ENCODE peak calls at places on chromosomes 16 and 17, in nine cellular contexts. One of them, this sample, is unnamed.
A peak's percentile ranks its signal among the peaks of the same experiment; 100 is the strongest.

GRCh38 chr16:397736-398332 is 835 bp downstream of the NME4 start:
- DNase-seq in fibroblast of pulmonary artery: peak; percentile 61
- DNase-seq in AG04449: no peak
- DNase-seq in lower leg skin: no peak
- DNase-seq in thoracic aorta: no peak
- DNase-seq in GM06990: peak; percentile 68
- DNase-seq in vagina: peak; percentile 95
- DNase-seq in choroid plexus epithelial cell: peak; percentile 52
- DNase-seq in astrocyte of the spinal cord: peak; percentile 59
- DNase-seq in this sample: no peak

GRCh38 chr16:72646615-72647014 is 401.3 kb downstream of the ZFHX3 start:
- DNase-seq in astrocyte of the spinal cord: no peak
- DNase-seq in lower leg skin: no peak
- DNase-seq in AG04449: no peak
- DNase-seq in GM06990: no peak
- DNase-seq in fibroblast of pulmonary artery: peak; percentile 6
- DNase-seq in thoracic aorta: no peak
- DNase-seq in choroid plexus epithelial cell: no peak
- DNase-seq in vagina: no peak
- DNase-seq in this sample: no peak

GRCh38 chr17:48510761-48511604 is 19.8 kb downstream of the HOXB1 start:
- DNase-seq in fibroblast of pulmonary artery: peak; percentile 90
- DNase-seq in vagina: no peak
- DNase-seq in lower leg skin: no peak
- DNase-seq in thoracic aorta: no peak
- DNase-seq in astrocyte of the spinal cord: peak; percentile 53
- DNase-seq in GM06990: peak; percentile 48
- DNase-seq in choroid plexus epithelial cell: no peak
- DNase-seq in AG04449: peak; percentile 29
- DNase-seq in this sample: no peak

GRCh38 chr17:28898261-28898955 is 875 bp upstream of the FLOT2 start:
- DNase-seq in lower leg skin: no peak
- DNase-seq in astrocyte of the spinal cord: no peak
- DNase-seq in fibroblast of pulmonary artery: no peak
- DNase-seq in AG04449: no peak
- DNase-seq in choroid plexus epithelial cell: no peak
- DNase-seq in thoracic aorta: no peak
- DNase-seq in GM06990: no peak
- DNase-seq in vagina: no peak
- DNase-seq in this sample: no peak

GRCh38 chr17:15966183-15966878 is 21.4 kb downstream of the ADORA2B start:
- DNase-seq in vagina: no peak
- DNase-seq in GM06990: no peak
- DNase-seq in thoracic aorta: no peak
- DNase-seq in fibroblast of pulmonary artery: no peak
- DNase-seq in lower leg skin: no peak
- DNase-seq in AG04449: no peak
- DNase-seq in astrocyte of the spinal cord: peak; percentile 60
- DNase-seq in choroid plexus epithelial cell: peak; percentile 76
- DNase-seq in this sample: no peak

GRCh38 chr17:30104575-30105339 is 11.9 kb upstream of the NSRP1 start:
- DNase-seq in AG04449: no peak
- DNase-seq in vagina: no peak
- DNase-seq in thoracic aorta: peak; percentile 38
- DNase-seq in lower leg skin: peak; percentile 77
- DNase-seq in fibroblast of pulmonary artery: peak; percentile 92
- DNase-seq in astrocyte of the spinal cord: peak; percentile 71
- DNase-seq in choroid plexus epithelial cell: peak; percentile 89
- DNase-seq in GM06990: peak; percentile 41
- DNase-seq in this sample: peak; percentile 44

GRCh38 chr17:62627219-62627903 is at the start of gene MRC2:
- DNase-seq in thoracic aorta: peak; percentile 48
- DNase-seq in lower leg skin: no peak
- DNase-seq in choroid plexus epithelial cell: peak; percentile 89
- DNase-seq in fibroblast of pulmonary artery: peak; percentile 84
- DNase-seq in astrocyte of the spinal cord: peak; percentile 89
- DNase-seq in AG04449: no peak
- DNase-seq in vagina: no peak
- DNase-seq in GM06990: peak; percentile 53
- DNase-seq in this sample: no peak

GRCh38 chr17:30530346-30531025 is 53.3 kb downstream of the GOSR1 start:
- DNase-seq in astrocyte of the spinal cord: no peak
- DNase-seq in fibroblast of pulmonary artery: peak; percentile 52
- DNase-seq in vagina: no peak
- DNase-seq in thoracic aorta: no peak
- DNase-seq in lower leg skin: no peak
- DNase-seq in choroid plexus epithelial cell: peak; percentile 42
- DNase-seq in AG04449: peak; percentile 21
- DNase-seq in GM06990: no peak
- DNase-seq in this sample: peak; percentile 35

GRCh38 chr16:68070249-68070725 is 14.9 kb upstream of the NFATC3 start:
- DNase-seq in GM06990: no peak
- DNase-seq in vagina: peak; percentile 46
- DNase-seq in thoracic aorta: no peak
- DNase-seq in AG04449: no peak
- DNase-seq in lower leg skin: no peak
- DNase-seq in fibroblast of pulmonary artery: no peak
- DNase-seq in astrocyte of the spinal cord: no peak
- DNase-seq in choroid plexus epithelial cell: no peak
- DNase-seq in this sample: no peak

GRCh38 chr17:745406-745805 is 6.7 kb downstream of the GEMIN4 start:
- DNase-seq in fibroblast of pulmonary artery: no peak
- DNase-seq in AG04449: no peak
- DNase-seq in choroid plexus epithelial cell: no peak
- DNase-seq in lower leg skin: no peak
- DNase-seq in astrocyte of the spinal cord: no peak
- DNase-seq in vagina: no peak
- DNase-seq in GM06990: no peak
- DNase-seq in thoracic aorta: no peak
- DNase-seq in this sample: no peak

GRCh38 chr16:85718682-85719081 is 29.9 kb upstream of the GINS2 start:
- DNase-seq in choroid plexus epithelial cell: peak; percentile 13
- DNase-seq in thoracic aorta: no peak
- DNase-seq in lower leg skin: no peak
- DNase-seq in AG04449: no peak
- DNase-seq in vagina: no peak
- DNase-seq in fibroblast of pulmonary artery: no peak
- DNase-seq in astrocyte of the spinal cord: no peak
- DNase-seq in GM06990: peak; percentile 35
- DNase-seq in this sample: no peak

GRCh38 chr16:9159839-9160550 is 68.6 kb downstream of the HAPSTR1 start:
- DNase-seq in GM06990: no peak
- DNase-seq in AG04449: no peak
- DNase-seq in thoracic aorta: no peak
- DNase-seq in astrocyte of the spinal cord: peak; percentile 59
- DNase-seq in fibroblast of pulmonary artery: peak; percentile 59
- DNase-seq in vagina: no peak
- DNase-seq in lower leg skin: peak; percentile 37
- DNase-seq in choroid plexus epithelial cell: peak; percentile 79
- DNase-seq in this sample: no peak

GRCh38 chr17:39752241-39752831 is 14.6 kb downstream of the GRB7 start:
- DNase-seq in astrocyte of the spinal cord: no peak
- DNase-seq in fibroblast of pulmonary artery: no peak
- DNase-seq in lower leg skin: no peak
- DNase-seq in thoracic aorta: no peak
- DNase-seq in GM06990: no peak
- DNase-seq in vagina: no peak
- DNase-seq in choroid plexus epithelial cell: no peak
- DNase-seq in AG04449: no peak
- DNase-seq in this sample: no peak

DNA sequence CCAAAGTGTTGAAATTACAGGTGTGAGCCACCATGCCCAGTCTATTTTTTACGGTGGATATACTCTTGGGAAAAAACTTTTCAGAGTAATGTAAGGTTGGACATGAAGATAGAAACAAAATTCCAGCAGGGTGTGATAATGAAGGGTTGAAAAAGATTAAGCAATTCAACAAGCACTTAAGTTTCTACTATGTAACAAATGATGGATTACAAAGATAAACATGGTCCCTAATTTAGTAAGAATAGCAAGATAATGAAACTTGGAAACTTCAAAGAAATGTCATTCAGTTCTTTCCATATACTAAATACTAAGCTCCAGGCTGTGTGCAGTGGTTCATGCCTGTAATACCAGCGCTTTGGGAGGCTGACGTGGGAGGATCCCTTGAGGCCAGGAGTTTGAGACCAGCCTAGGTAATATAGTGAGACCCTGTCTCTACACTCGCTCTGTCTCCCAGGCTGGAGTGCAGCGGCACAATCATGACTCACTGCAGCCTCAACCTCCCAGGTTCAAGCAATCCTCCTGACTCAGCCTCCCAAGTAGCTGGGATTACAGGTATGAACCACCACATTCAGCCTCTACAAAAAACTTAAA is 31.0 kb downstream of the PSMD12 start:
- DNase-seq in choroid plexus epithelial cell: no peak
- DNase-seq in GM06990: no peak
- DNase-seq in thoracic aorta: no peak
- DNase-seq in fibroblast of pulmonary artery: no peak
- DNase-seq in lower leg skin: no peak
- DNase-seq in astrocyte of the spinal cord: no peak
- DNase-seq in vagina: no peak
- DNase-seq in AG04449: no peak
- DNase-seq in this sample: no peak
- H3K4me3 ChIP-seq in choroid plexus epithelial cell: no peak overlapping the region
- H3K4me3 ChIP-seq in GM06990: no peak overlapping the region
- H3K4me3 ChIP-seq in thoracic aorta: no peak overlapping the region
- H3K4me3 ChIP-seq in fibroblast of pulmonary artery: no peak overlapping the region
- H3K4me3 ChIP-seq in lower leg skin: no peak overlapping the region
- H3K4me3 ChIP-seq in astrocyte of the spinal cord: no peak overlapping the region
- H3K4me3 ChIP-seq in vagina: no peak overlapping the region
- H3K4me3 ChIP-seq in AG04449: no peak overlapping the region
- H3K4me3 ChIP-seq in this sample: no peak overlapping the region

DNA sequence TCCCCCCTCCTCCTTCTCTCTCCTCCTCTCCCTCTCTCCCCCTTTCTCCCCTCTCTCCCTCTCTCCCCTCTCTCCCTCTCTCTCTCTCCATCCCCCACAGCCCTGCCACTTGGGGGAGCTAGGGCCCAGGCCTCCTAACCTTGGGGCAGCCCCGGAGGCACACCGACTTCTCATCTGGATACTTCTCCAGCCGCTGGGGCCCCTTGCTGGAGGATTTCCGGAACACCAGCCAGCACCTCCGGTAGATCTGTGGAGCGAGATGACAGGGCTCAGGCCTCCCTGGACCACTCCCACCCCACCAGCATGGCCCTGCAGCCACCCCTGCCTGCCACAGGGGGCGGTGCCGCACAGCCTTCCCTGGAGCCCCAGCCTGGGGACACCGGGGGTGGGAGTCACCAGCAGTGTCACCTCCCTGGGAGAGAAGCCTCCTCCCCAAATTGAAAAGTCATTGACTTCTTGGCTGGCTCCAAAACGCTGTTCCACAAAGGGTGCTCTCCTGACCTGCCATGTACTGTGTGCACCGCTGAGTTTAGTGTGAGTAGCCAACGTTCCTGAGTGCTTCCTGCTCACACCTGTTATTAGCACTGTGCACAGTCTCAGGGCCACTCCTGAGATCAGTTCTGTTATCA is 10.5 kb downstream of the DOK4 start:
- DNase-seq in thoracic aorta: no peak
- DNase-seq in GM06990: peak; percentile 78
- DNase-seq in choroid plexus epithelial cell: peak; percentile 71
- DNase-seq in AG04449: no peak
- DNase-seq in vagina: no peak
- DNase-seq in fibroblast of pulmonary artery: peak; percentile 69
- DNase-seq in astrocyte of the spinal cord: peak; percentile 43
- DNase-seq in lower leg skin: no peak
- DNase-seq in this sample: no peak
- TF ChIP-seq CTCF in thoracic aorta: peak; percentile 21
- TF ChIP-seq CTCF in GM06990: peak; percentile 92
- TF ChIP-seq CTCF in choroid plexus epithelial cell: peak; percentile 73
- TF ChIP-seq CTCF in AG04449: peak; percentile 79
- TF ChIP-seq CTCF in vagina: peak; percentile 21
- TF ChIP-seq CTCF in fibroblast of pulmonary artery: peak; percentile 67
- TF ChIP-seq CTCF in astrocyte of the spinal cord: peak; percentile 84
- TF ChIP-seq CTCF in lower leg skin: no peak
- TF ChIP-seq CTCF in this sample: peak; percentile 41

DNA sequence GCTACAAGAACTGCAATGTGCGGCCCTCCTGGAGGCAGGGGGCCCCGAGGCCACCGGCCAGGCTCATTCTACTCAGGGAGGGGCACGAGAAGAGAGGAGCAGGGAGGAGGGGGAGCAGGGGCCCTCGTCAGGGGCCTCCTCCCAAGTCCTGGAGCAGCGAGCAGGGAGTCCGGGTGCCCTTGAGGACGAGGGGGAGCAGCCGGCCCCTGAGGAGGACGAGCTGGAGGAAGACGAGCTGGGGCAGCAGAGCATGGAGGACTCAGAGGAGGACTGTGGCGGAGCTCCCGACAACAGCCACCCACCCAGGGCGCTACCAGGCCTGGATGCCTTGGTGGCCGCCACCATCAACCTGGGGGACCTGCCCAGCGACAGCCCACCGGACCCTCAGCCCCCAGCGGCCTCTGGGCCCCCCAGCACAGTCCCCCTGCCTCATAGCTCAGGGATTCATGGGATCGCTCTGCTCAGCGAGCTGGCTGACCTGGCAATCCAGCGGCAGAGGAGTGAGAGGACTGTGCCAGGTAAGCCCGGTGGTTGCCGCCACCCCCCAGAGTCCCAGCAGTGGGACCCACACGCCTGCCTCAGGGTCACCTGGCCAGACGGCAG is 52.2 kb downstream of the BAHCC1 start:
- DNase-seq in astrocyte of the spinal cord: no peak
- DNase-seq in fibroblast of pulmonary artery: no peak
- DNase-seq in GM06990: no peak
- DNase-seq in vagina: no peak
- DNase-seq in lower leg skin: no peak
- DNase-seq in AG04449: no peak
- DNase-seq in choroid plexus epithelial cell: no peak
- DNase-seq in thoracic aorta: no peak
- DNase-seq in this sample: no peak
- H3K4me3 ChIP-seq in astrocyte of the spinal cord: no peak overlapping the region
- H3K4me3 ChIP-seq in fibroblast of pulmonary artery: no peak overlapping the region
- H3K4me3 ChIP-seq in GM06990: no peak overlapping the region
- H3K4me3 ChIP-seq in vagina: no peak overlapping the region
- H3K4me3 ChIP-seq in lower leg skin: no peak overlapping the region
- H3K4me3 ChIP-seq in AG04449: no peak overlapping the region
- H3K4me3 ChIP-seq in choroid plexus epithelial cell: no peak overlapping the region
- H3K4me3 ChIP-seq in thoracic aorta: no peak overlapping the region
- H3K4me3 ChIP-seq in this sample: no peak overlapping the region

DNA sequence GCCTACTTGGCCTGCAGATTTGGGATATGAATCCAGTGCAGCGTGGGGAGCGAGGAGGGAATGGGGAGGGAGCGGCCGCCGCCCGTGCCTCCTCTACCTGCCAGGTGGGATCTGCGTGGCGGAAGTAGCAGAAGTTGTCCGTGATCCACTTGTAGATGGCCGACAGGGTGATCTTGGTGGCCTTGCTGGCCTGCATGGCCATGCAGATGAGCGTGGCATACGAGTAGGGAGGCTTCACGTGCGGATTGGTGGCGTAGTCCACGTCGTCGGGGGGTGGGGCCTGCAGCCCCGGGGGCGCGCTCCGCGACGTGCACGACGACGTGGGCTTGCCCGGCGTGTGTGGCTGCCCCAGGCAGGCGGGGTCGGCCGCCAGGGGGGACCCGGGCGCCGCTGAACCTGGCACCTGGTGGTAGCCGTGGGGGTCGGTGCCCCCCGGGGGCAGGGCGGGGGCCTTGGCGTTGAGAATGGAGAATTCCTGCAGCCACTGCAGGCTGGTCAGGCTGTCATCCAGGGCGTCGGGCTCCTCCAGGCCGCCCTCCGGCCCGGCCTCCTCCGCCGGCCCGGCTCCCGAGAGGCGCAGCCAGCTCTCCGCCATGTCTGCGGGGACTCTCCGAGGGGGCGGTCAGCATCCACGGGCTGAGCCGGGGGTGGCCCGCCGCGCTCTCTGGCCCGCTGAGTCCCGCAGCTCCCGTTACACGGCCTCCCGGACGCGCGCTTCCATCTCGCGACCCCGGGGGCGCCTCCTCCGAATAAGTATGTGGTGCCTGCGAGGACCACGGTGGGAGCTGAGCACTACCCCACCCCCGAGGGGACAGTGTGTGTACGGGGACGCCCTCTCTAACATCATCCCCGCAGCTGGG is 1.0 kb downstream of the FOXJ1 start:
- DNase-seq in lower leg skin: no peak
- DNase-seq in choroid plexus epithelial cell: no peak
- DNase-seq in GM06990: peak; percentile 73
- DNase-seq in vagina: no peak
- DNase-seq in fibroblast of pulmonary artery: no peak
- DNase-seq in thoracic aorta: no peak
- DNase-seq in astrocyte of the spinal cord: no peak
- DNase-seq in AG04449: no peak
- DNase-seq in this sample: no peak
- TF ChIP-seq CTCF in lower leg skin: no peak
- TF ChIP-seq CTCF in choroid plexus epithelial cell: no peak
- TF ChIP-seq CTCF in GM06990: no peak
- TF ChIP-seq CTCF in vagina: no peak
- TF ChIP-seq CTCF in fibroblast of pulmonary artery: no peak
- TF ChIP-seq CTCF in thoracic aorta: no peak
- TF ChIP-seq CTCF in astrocyte of the spinal cord: no peak
- TF ChIP-seq CTCF in AG04449: no peak
- TF ChIP-seq CTCF in this sample: no peak

This sample was measured in epithelial cell of proximal tubule.